ENCODE peak calls at places on chromosomes 13 and 19, in six cellular contexts. One of them, this sample, is unnamed.

GRCh38 chr19:38216785-38217746 is 7.0 kb downstream of the DPF1 start:
- DNase-seq in AG10803: no peak
- DNase-seq in foreskin fibroblast: no peak
- DNase-seq in lower leg skin: no peak
- DNase-seq in pancreas: no peak
- DNase-seq in AG09309: no peak
- DNase-seq in this sample: no peak

GRCh38 chr13:101398191-101398590 is 18.1 kb downstream of the NALCN start:
- DNase-seq in AG10803: peak
- DNase-seq in foreskin fibroblast: peak
- DNase-seq in lower leg skin: no peak
- DNase-seq in pancreas: no peak
- DNase-seq in AG09309: no peak
- DNase-seq in this sample: no peak

GRCh38 chr19:45952691-45953505 is 20.8 kb downstream of the NOVA2 start:
- DNase-seq in AG10803: peak
- DNase-seq in foreskin fibroblast: peak
- DNase-seq in lower leg skin: no peak
- DNase-seq in pancreas: peak
- DNase-seq in AG09309: no peak
- DNase-seq in this sample: peak

GRCh38 chr19:33296473-33297060 is 5.8 kb downstream of the CEBPA start:
- DNase-seq in AG10803: peak
- DNase-seq in foreskin fibroblast: no peak
- DNase-seq in lower leg skin: no peak
- DNase-seq in pancreas: no peak
- DNase-seq in AG09309: no peak
- DNase-seq in this sample: no peak

GRCh38 chr13:26025196-26025595 is 26.6 kb downstream of the SHISA2 start:
- DNase-seq in AG10803: no peak
- DNase-seq in foreskin fibroblast: no peak
- DNase-seq in lower leg skin: no peak
- DNase-seq in pancreas: no peak
- DNase-seq in AG09309: no peak
- DNase-seq in this sample: no peak

GRCh38 chr13:40895715-40896184 is 106.3 kb downstream of the SLC25A15 start:
- DNase-seq in AG10803: no peak
- DNase-seq in foreskin fibroblast: no peak
- DNase-seq in lower leg skin: no peak
- DNase-seq in pancreas: peak
- DNase-seq in AG09309: no peak
- DNase-seq in this sample: no peak

GRCh38 chr13:66864627-66865026 is 365.5 kb downstream of the PCDH9 start:
- DNase-seq in AG10803: no peak
- DNase-seq in foreskin fibroblast: no peak
- DNase-seq in lower leg skin: no peak
- DNase-seq in pancreas: no peak
- DNase-seq in AG09309: no peak
- DNase-seq in this sample: no peak

GRCh38 chr19:507286-508203 is at the start of gene TPGS1:
- DNase-seq in AG10803: peak
- DNase-seq in foreskin fibroblast: peak
- DNase-seq in lower leg skin: peak
- DNase-seq in pancreas: peak
- DNase-seq in AG09309: no peak
- DNase-seq in this sample: peak

GRCh38 chr19:18756896-18757295 is 34.2 kb downstream of the COMP start:
- DNase-seq in AG10803: no peak
- DNase-seq in foreskin fibroblast: no peak
- DNase-seq in lower leg skin: no peak
- DNase-seq in pancreas: no peak
- DNase-seq in AG09309: no peak
- DNase-seq in this sample: no peak

GRCh38 chr19:46295401-46296308 is 1.2 kb upstream of the HIF3A start:
- DNase-seq in AG10803: no peak
- DNase-seq in foreskin fibroblast: no peak
- DNase-seq in lower leg skin: no peak
- DNase-seq in pancreas: no peak
- DNase-seq in AG09309: no peak
- DNase-seq in this sample: no peak

GRCh38 chr13:21616880-21617279 is 12.9 kb upstream of the MICU2 start:
- DNase-seq in AG10803: no peak
- DNase-seq in foreskin fibroblast: no peak
- DNase-seq in lower leg skin: no peak
- DNase-seq in pancreas: no peak
- DNase-seq in AG09309: no peak
- DNase-seq in this sample: no peak

GRCh38 chr19:55406869-55407624 is 541 bp downstream of the UBE2S start:
- DNase-seq in AG10803: peak
- DNase-seq in foreskin fibroblast: no peak
- DNase-seq in lower leg skin: peak
- DNase-seq in pancreas: peak
- DNase-seq in AG09309: no peak
- DNase-seq in this sample: no peak

GRCh38 chr19:51337861-51338562 is 3.9 kb downstream of the VSIG10L start:
- DNase-seq in AG10803: no peak
- DNase-seq in foreskin fibroblast: no peak
- DNase-seq in lower leg skin: no peak
- DNase-seq in pancreas: no peak
- DNase-seq in AG09309: no peak
- DNase-seq in this sample: no peak

GRCh38 chr13:100159584-100159983 is 70.7 kb downstream of the PCCA start:
- DNase-seq in AG10803: no peak
- DNase-seq in foreskin fibroblast: no peak
- DNase-seq in lower leg skin: no peak
- DNase-seq in pancreas: no peak
- DNase-seq in AG09309: no peak
- DNase-seq in this sample: no peak

GRCh38 chr19:43504426-43505185 is at the start of gene PHLDB3:
- DNase-seq in AG10803: peak
- DNase-seq in foreskin fibroblast: no peak
- DNase-seq in lower leg skin: peak
- DNase-seq in pancreas: no peak
- DNase-seq in AG09309: no peak
- DNase-seq in this sample: no peak

GRCh38 chr19:53471916-53472315 is 4.4 kb downstream of the ZNF813 start:
- DNase-seq in AG10803: no peak
- DNase-seq in foreskin fibroblast: no peak
- DNase-seq in lower leg skin: no peak
- DNase-seq in pancreas: no peak
- DNase-seq in AG09309: no peak
- DNase-seq in this sample: no peak

GRCh38 chr19:38277969-38278680 is 13.8 kb downstream of the SPINT2 start:
- DNase-seq in AG10803: peak
- DNase-seq in foreskin fibroblast: peak
- DNase-seq in lower leg skin: no peak
- DNase-seq in pancreas: peak
- DNase-seq in AG09309: no peak
- DNase-seq in this sample: peak

GRCh38 chr19:48617146-48617937 is 1.6 kb downstream of the RPL18 start:
- DNase-seq in AG10803: no peak
- DNase-seq in foreskin fibroblast: no peak
- DNase-seq in lower leg skin: no peak
- DNase-seq in pancreas: peak
- DNase-seq in AG09309: no peak
- DNase-seq in this sample: no peak

GRCh38 chr19:10861118-10861651 is 10.2 kb upstream of the CARM1 start:
- DNase-seq in AG10803: peak
- DNase-seq in foreskin fibroblast: no peak
- DNase-seq in lower leg skin: no peak
- DNase-seq in pancreas: no peak
- DNase-seq in AG09309: no peak
- DNase-seq in this sample: no peak

GRCh38 chr19:17394891-17395415 is 957 bp upstream of the CCDC194 start:
- DNase-seq in AG10803: peak
- DNase-seq in foreskin fibroblast: no peak
- DNase-seq in lower leg skin: no peak
- DNase-seq in pancreas: no peak
- DNase-seq in AG09309: no peak
- DNase-seq in this sample: no peak

GRCh38 chr13:32938907-32939306 is 77.3 kb upstream of the KL start:
- DNase-seq in AG10803: peak
- DNase-seq in foreskin fibroblast: peak
- DNase-seq in lower leg skin: no peak
- DNase-seq in pancreas: no peak
- DNase-seq in AG09309: peak
- DNase-seq in this sample: no peak

GRCh38 chr13:113458218-113459065 is 5.2 kb upstream of the ADPRHL1 start:
- DNase-seq in AG10803: no peak
- DNase-seq in foreskin fibroblast: no peak
- DNase-seq in lower leg skin: peak
- DNase-seq in pancreas: no peak
- DNase-seq in AG09309: no peak
- DNase-seq in this sample: no peak

GRCh38 chr13:106536244-106537034 is 977 bp upstream of the EFNB2 start:
- DNase-seq in AG10803: peak
- DNase-seq in foreskin fibroblast: peak
- DNase-seq in lower leg skin: peak
- DNase-seq in pancreas: peak
- DNase-seq in AG09309: no peak
- DNase-seq in this sample: peak

GRCh38 chr13:35891486-35891885 is 239.7 kb downstream of the DCLK1 start:
- DNase-seq in AG10803: no peak
- DNase-seq in foreskin fibroblast: no peak
- DNase-seq in lower leg skin: no peak
- DNase-seq in pancreas: no peak
- DNase-seq in AG09309: no peak
- DNase-seq in this sample: no peak

DNA sequence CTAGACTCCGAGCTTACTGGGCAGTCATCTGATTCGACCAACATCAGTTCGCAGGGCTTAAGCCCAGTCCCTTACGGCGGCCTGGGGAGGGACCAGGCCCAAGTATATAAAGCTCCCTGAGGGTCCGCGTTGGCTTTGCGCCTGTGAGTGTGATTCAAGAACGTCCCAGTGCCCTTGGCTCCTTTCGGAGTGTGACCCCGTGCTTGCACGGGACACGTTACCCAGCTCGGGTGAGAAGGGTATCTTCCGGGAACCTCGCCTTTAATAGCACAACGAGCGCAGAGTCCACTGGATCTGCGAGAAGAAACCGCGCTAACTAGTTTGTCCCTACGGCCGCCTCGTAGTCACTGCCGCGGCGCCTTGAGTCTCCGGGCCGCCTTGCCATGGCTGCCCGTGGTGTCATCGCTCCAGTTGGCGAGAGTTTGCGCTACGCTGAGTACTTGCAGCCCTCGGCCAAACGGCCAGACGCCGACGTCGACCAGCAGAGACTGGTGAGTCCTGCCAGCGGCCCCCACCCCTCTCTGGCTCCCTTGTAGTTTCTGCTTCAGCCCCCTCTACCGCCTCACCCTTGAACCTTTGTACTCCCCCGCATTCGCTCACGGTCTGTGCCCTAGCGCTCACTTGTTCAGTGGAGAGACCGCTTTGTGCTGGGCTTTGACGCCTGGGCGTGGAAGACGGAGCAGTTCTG is at the start of gene DNAJC15:
- DNase-seq in AG10803: peak
- DNase-seq in foreskin fibroblast: peak
- DNase-seq in lower leg skin: peak
- DNase-seq in pancreas: peak
- DNase-seq in AG09309: no peak
- DNase-seq in this sample: no peak
- TF ChIP-seq CTCF in AG10803: peak
- TF ChIP-seq CTCF in foreskin fibroblast: no peak
- TF ChIP-seq CTCF in lower leg skin: no peak
- TF ChIP-seq CTCF in pancreas: no peak
- TF ChIP-seq CTCF in AG09309: peak
- TF ChIP-seq CTCF in this sample: no peak

GRCh38 chr13:108342369-108343289 is 73.1 kb downstream of the TNFSF13B start:
- DNase-seq in AG10803: peak
- DNase-seq in foreskin fibroblast: peak
- DNase-seq in lower leg skin: no peak
- DNase-seq in pancreas: no peak
- DNase-seq in AG09309: no peak
- DNase-seq in this sample: no peak
- TF ChIP-seq CTCF in AG10803: peak
- TF ChIP-seq CTCF in foreskin fibroblast: peak
- TF ChIP-seq CTCF in lower leg skin: no peak
- TF ChIP-seq CTCF in pancreas: no peak
- TF ChIP-seq CTCF in AG09309: peak
- TF ChIP-seq CTCF in this sample: peak

GRCh38 chr13:34779171-34779570 is 162.9 kb upstream of the NBEA start:
- DNase-seq in AG10803: no peak
- DNase-seq in foreskin fibroblast: no peak
- DNase-seq in lower leg skin: no peak
- DNase-seq in pancreas: no peak
- DNase-seq in AG09309: no peak
- DNase-seq in this sample: no peak
- TF ChIP-seq CTCF in AG10803: no peak
- TF ChIP-seq CTCF in foreskin fibroblast: no peak
- TF ChIP-seq CTCF in lower leg skin: no peak
- TF ChIP-seq CTCF in pancreas: no peak
- TF ChIP-seq CTCF in AG09309: no peak
- TF ChIP-seq CTCF in this sample: no peak

GRCh38 chr19:3801412-3802096 is 15.4 kb upstream of the MATK start:
- DNase-seq in AG10803: no peak
- DNase-seq in foreskin fibroblast: no peak
- DNase-seq in lower leg skin: peak
- DNase-seq in pancreas: no peak
- DNase-seq in AG09309: no peak
- DNase-seq in this sample: no peak
- TF ChIP-seq CTCF in AG10803: peak
- TF ChIP-seq CTCF in foreskin fibroblast: peak
- TF ChIP-seq CTCF in lower leg skin: no peak
- TF ChIP-seq CTCF in pancreas: no peak
- TF ChIP-seq CTCF in AG09309: peak
- TF ChIP-seq CTCF in this sample: peak

GRCh38 chr13:39016789-39017188 is 21.1 kb downstream of the PROSER1 start:
- DNase-seq in AG10803: peak
- DNase-seq in foreskin fibroblast: no peak
- DNase-seq in lower leg skin: no peak
- DNase-seq in pancreas: no peak
- DNase-seq in AG09309: no peak
- DNase-seq in this sample: no peak
- TF ChIP-seq CTCF in AG10803: peak
- TF ChIP-seq CTCF in foreskin fibroblast: peak
- TF ChIP-seq CTCF in lower leg skin: no peak
- TF ChIP-seq CTCF in pancreas: peak
- TF ChIP-seq CTCF in AG09309: peak
- TF ChIP-seq CTCF in this sample: peak

GRCh38 chr13:94813920-94814500 is 101.7 kb upstream of the SOX21 start:
- DNase-seq in AG10803: no peak
- DNase-seq in foreskin fibroblast: no peak
- DNase-seq in lower leg skin: no peak
- DNase-seq in pancreas: no peak
- DNase-seq in AG09309: no peak
- DNase-seq in this sample: no peak

GRCh38 chr13:94816256-94816655 is 103.9 kb upstream of the SOX21 start:
- DNase-seq in AG10803: no peak
- DNase-seq in foreskin fibroblast: no peak
- DNase-seq in lower leg skin: no peak
- DNase-seq in pancreas: no peak
- DNase-seq in AG09309: no peak
- DNase-seq in this sample: no peak

GRCh38 chr13:94811753-94812152 is 99.4 kb upstream of the SOX21 start:
- DNase-seq in AG10803: no peak
- DNase-seq in foreskin fibroblast: no peak
- DNase-seq in lower leg skin: no peak
- DNase-seq in pancreas: no peak
- DNase-seq in AG09309: no peak
- DNase-seq in this sample: no peak
- TF ChIP-seq CTCF in AG10803: no peak
- TF ChIP-seq CTCF in foreskin fibroblast: no peak
- TF ChIP-seq CTCF in lower leg skin: no peak
- TF ChIP-seq CTCF in pancreas: no peak
- TF ChIP-seq CTCF in AG09309: no peak
- TF ChIP-seq CTCF in this sample: no peak